ENCODE peak calls at places on chromosome 14, in nine cellular contexts. One of them, this sample, is unnamed.

GRCh38 chr14:52131640-52132320 is 62.9 kb upstream of the NID2 start:
- DNase-seq in fibroblast of mammary gland: peak
- DNase-seq in A673: peak
- DNase-seq in pancreas: peak
- DNase-seq in A549: peak
- DNase-seq in foreskin fibroblast: peak
- DNase-seq in right lobe of liver: no peak
- DNase-seq in vagina: no peak
- DNase-seq in cardiac muscle cell: peak
- DNase-seq in this sample: peak

GRCh38 chr14:54194501-54194900 is 202.3 kb upstream of the CDKN3 start:
- DNase-seq in fibroblast of mammary gland: no peak
- DNase-seq in A673: peak
- DNase-seq in pancreas: no peak
- DNase-seq in A549: no peak
- DNase-seq in foreskin fibroblast: peak
- DNase-seq in right lobe of liver: no peak
- DNase-seq in vagina: no peak
- DNase-seq in cardiac muscle cell: no peak
- DNase-seq in this sample: no peak

GRCh38 chr14:101077511-101078074 is 174.1 kb upstream of the RTL1 start:
- DNase-seq in fibroblast of mammary gland: no peak
- DNase-seq in A673: peak
- DNase-seq in pancreas: peak
- DNase-seq in A549: no peak
- DNase-seq in foreskin fibroblast: peak
- DNase-seq in right lobe of liver: no peak
- DNase-seq in vagina: no peak
- DNase-seq in cardiac muscle cell: peak
- DNase-seq in this sample: peak

GRCh38 chr14:78970677-78971076 is 800.5 kb downstream of the NRXN3 start:
- DNase-seq in fibroblast of mammary gland: no peak
- DNase-seq in A673: peak
- DNase-seq in pancreas: no peak
- DNase-seq in A549: no peak
- DNase-seq in foreskin fibroblast: no peak
- DNase-seq in right lobe of liver: no peak
- DNase-seq in vagina: no peak
- DNase-seq in cardiac muscle cell: no peak
- DNase-seq in this sample: no peak

GRCh38 chr14:32330356-32331226 is 1.5 kb downstream of the AKAP6 start:
- DNase-seq in fibroblast of mammary gland: no peak
- DNase-seq in A673: no peak
- DNase-seq in pancreas: no peak
- DNase-seq in A549: no peak
- DNase-seq in foreskin fibroblast: no peak
- DNase-seq in right lobe of liver: no peak
- DNase-seq in vagina: no peak
- DNase-seq in cardiac muscle cell: peak
- DNase-seq in this sample: no peak

GRCh38 chr14:100031506-100032281 is 33.5 kb upstream of the EVL start:
- DNase-seq in fibroblast of mammary gland: peak
- DNase-seq in A673: peak
- DNase-seq in pancreas: no peak
- DNase-seq in A549: peak
- DNase-seq in foreskin fibroblast: peak
- DNase-seq in right lobe of liver: no peak
- DNase-seq in vagina: no peak
- DNase-seq in cardiac muscle cell: no peak
- DNase-seq in this sample: peak

GRCh38 chr14:100022772-100023451 is 42.3 kb upstream of the EVL start:
- DNase-seq in fibroblast of mammary gland: peak
- DNase-seq in A673: peak
- DNase-seq in pancreas: no peak
- DNase-seq in A549: no peak
- DNase-seq in foreskin fibroblast: peak
- DNase-seq in right lobe of liver: no peak
- DNase-seq in vagina: no peak
- DNase-seq in cardiac muscle cell: no peak
- DNase-seq in this sample: peak

GRCh38 chr14:54600685-54601084 is 33.8 kb downstream of the SAMD4A start:
- DNase-seq in fibroblast of mammary gland: peak
- DNase-seq in A673: no peak
- DNase-seq in pancreas: no peak
- DNase-seq in A549: no peak
- DNase-seq in foreskin fibroblast: peak
- DNase-seq in right lobe of liver: no peak
- DNase-seq in vagina: no peak
- DNase-seq in cardiac muscle cell: no peak
- DNase-seq in this sample: peak

GRCh38 chr14:92688434-92689375 is 59.7 kb downstream of the LGMN start:
- DNase-seq in fibroblast of mammary gland: no peak
- DNase-seq in A673: no peak
- DNase-seq in pancreas: peak
- DNase-seq in A549: no peak
- DNase-seq in foreskin fibroblast: no peak
- DNase-seq in right lobe of liver: no peak
- DNase-seq in vagina: no peak
- DNase-seq in cardiac muscle cell: no peak
- DNase-seq in this sample: no peak

GRCh38 chr14:73463411-73463810 is 5.1 kb upstream of the NUMB start:
- DNase-seq in fibroblast of mammary gland: peak
- DNase-seq in A673: peak
- DNase-seq in pancreas: peak
- DNase-seq in A549: peak
- DNase-seq in foreskin fibroblast: peak
- DNase-seq in right lobe of liver: no peak
- DNase-seq in vagina: no peak
- DNase-seq in cardiac muscle cell: no peak
- DNase-seq in this sample: peak

GRCh38 chr14:94679106-94679819 is 67.1 kb downstream of the SERPINA3 start:
- DNase-seq in fibroblast of mammary gland: no peak
- DNase-seq in A673: no peak
- DNase-seq in pancreas: no peak
- DNase-seq in A549: no peak
- DNase-seq in foreskin fibroblast: no peak
- DNase-seq in right lobe of liver: no peak
- DNase-seq in vagina: peak
- DNase-seq in cardiac muscle cell: no peak
- DNase-seq in this sample: no peak

GRCh38 chr14:50607181-50607580 is 47.2 kb downstream of the ATL1 start:
- DNase-seq in fibroblast of mammary gland: peak
- DNase-seq in A673: no peak
- DNase-seq in pancreas: no peak
- DNase-seq in A549: no peak
- DNase-seq in foreskin fibroblast: peak
- DNase-seq in right lobe of liver: no peak
- DNase-seq in vagina: no peak
- DNase-seq in cardiac muscle cell: no peak
- DNase-seq in this sample: peak

GRCh38 chr14:72883963-72884362 is 9.9 kb downstream of the DPF3 start:
- DNase-seq in fibroblast of mammary gland: no peak
- DNase-seq in A673: no peak
- DNase-seq in pancreas: no peak
- DNase-seq in A549: no peak
- DNase-seq in foreskin fibroblast: peak
- DNase-seq in right lobe of liver: no peak
- DNase-seq in vagina: no peak
- DNase-seq in cardiac muscle cell: no peak
- DNase-seq in this sample: peak

GRCh38 chr14:85416771-85417170 is 113.2 kb upstream of the FLRT2 start:
- DNase-seq in fibroblast of mammary gland: peak
- DNase-seq in A673: peak
- DNase-seq in pancreas: no peak
- DNase-seq in A549: peak
- DNase-seq in foreskin fibroblast: peak
- DNase-seq in right lobe of liver: no peak
- DNase-seq in vagina: no peak
- DNase-seq in cardiac muscle cell: no peak
- DNase-seq in this sample: peak

GRCh38 chr14:74907744-74908143 is 15.3 kb downstream of the RPS6KL1 start:
- DNase-seq in fibroblast of mammary gland: no peak
- DNase-seq in A673: no peak
- DNase-seq in pancreas: no peak
- DNase-seq in A549: no peak
- DNase-seq in foreskin fibroblast: peak
- DNase-seq in right lobe of liver: no peak
- DNase-seq in vagina: no peak
- DNase-seq in cardiac muscle cell: no peak
- DNase-seq in this sample: no peak

GRCh38 chr14:67583711-67584644 is 16.1 kb downstream of the PIGH start:
- DNase-seq in fibroblast of mammary gland: peak
- DNase-seq in A673: peak
- DNase-seq in pancreas: peak
- DNase-seq in A549: peak
- DNase-seq in foreskin fibroblast: peak
- DNase-seq in right lobe of liver: no peak
- DNase-seq in vagina: no peak
- DNase-seq in cardiac muscle cell: peak
- DNase-seq in this sample: peak

GRCh38 chr14:60734465-60735242 is at the start of gene MNAT1:
- DNase-seq in fibroblast of mammary gland: peak
- DNase-seq in A673: peak
- DNase-seq in pancreas: peak
- DNase-seq in A549: peak
- DNase-seq in foreskin fibroblast: peak
- DNase-seq in right lobe of liver: peak
- DNase-seq in vagina: no peak
- DNase-seq in cardiac muscle cell: peak
- DNase-seq in this sample: peak

GRCh38 chr14:72888636-72889201 is 5.2 kb downstream of the DPF3 start:
- DNase-seq in fibroblast of mammary gland: peak
- DNase-seq in A673: no peak
- DNase-seq in pancreas: no peak
- DNase-seq in A549: no peak
- DNase-seq in foreskin fibroblast: no peak
- DNase-seq in right lobe of liver: no peak
- DNase-seq in vagina: no peak
- DNase-seq in cardiac muscle cell: no peak
- DNase-seq in this sample: no peak

GRCh38 chr14:89187501-89187900 is 229.5 kb downstream of the FOXN3 start:
- DNase-seq in fibroblast of mammary gland: no peak
- DNase-seq in A673: no peak
- DNase-seq in pancreas: no peak
- DNase-seq in A549: no peak
- DNase-seq in foreskin fibroblast: no peak
- DNase-seq in right lobe of liver: no peak
- DNase-seq in vagina: no peak
- DNase-seq in cardiac muscle cell: no peak
- DNase-seq in this sample: no peak
- H3K4me3 ChIP-seq in fibroblast of mammary gland: no peak
- H3K4me3 ChIP-seq in A673: no peak
- H3K4me3 ChIP-seq in pancreas: no peak
- H3K4me3 ChIP-seq in A549: no peak
- H3K4me3 ChIP-seq in foreskin fibroblast: no peak
- H3K4me3 ChIP-seq in right lobe of liver: no peak
- H3K4me3 ChIP-seq in vagina: no peak
- H3K4me3 ChIP-seq in cardiac muscle cell: no peak
- H3K4me3 ChIP-seq in this sample: no peak

GRCh38 chr14:58572092-58572853 is 65.5 kb upstream of the DACT1 start:
- DNase-seq in fibroblast of mammary gland: peak
- DNase-seq in A673: peak
- DNase-seq in pancreas: no peak
- DNase-seq in A549: peak
- DNase-seq in foreskin fibroblast: peak
- DNase-seq in right lobe of liver: no peak
- DNase-seq in vagina: no peak
- DNase-seq in cardiac muscle cell: peak
- DNase-seq in this sample: peak

GRCh38 chr14:58571256-58571655 is 66.5 kb upstream of the DACT1 start:
- DNase-seq in fibroblast of mammary gland: no peak
- DNase-seq in A673: no peak
- DNase-seq in pancreas: no peak
- DNase-seq in A549: no peak
- DNase-seq in foreskin fibroblast: no peak
- DNase-seq in right lobe of liver: no peak
- DNase-seq in vagina: no peak
- DNase-seq in cardiac muscle cell: no peak
- DNase-seq in this sample: no peak

DNA sequence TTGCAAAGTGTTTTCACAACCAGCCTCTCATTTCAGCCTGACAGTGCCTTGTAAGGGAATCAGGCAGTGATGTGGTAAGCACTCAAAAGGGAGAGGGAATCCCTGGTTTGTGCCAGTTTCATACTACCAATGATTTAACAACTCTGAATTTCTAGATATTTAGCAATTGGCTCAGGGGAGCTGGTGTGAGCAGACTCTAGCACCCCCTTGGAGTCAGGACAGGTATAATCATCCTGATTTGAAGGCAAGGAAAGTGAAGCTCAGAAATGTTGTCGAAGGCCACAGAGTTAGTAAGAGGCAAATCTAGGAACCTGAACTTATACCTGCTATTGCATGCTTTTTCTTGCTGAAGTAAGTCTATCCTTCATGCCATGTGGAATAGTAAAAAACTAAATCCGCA is 63.1 kb upstream of the DACT1 start:
- DNase-seq in fibroblast of mammary gland: no peak
- DNase-seq in A673: no peak
- DNase-seq in pancreas: no peak
- DNase-seq in A549: peak
- DNase-seq in foreskin fibroblast: no peak
- DNase-seq in right lobe of liver: no peak
- DNase-seq in vagina: no peak
- DNase-seq in cardiac muscle cell: peak
- DNase-seq in this sample: peak
- TF ChIP-seq CTCF in fibroblast of mammary gland: peak
- TF ChIP-seq CTCF in A673: peak
- TF ChIP-seq CTCF in pancreas: no peak
- TF ChIP-seq CTCF in A549: no peak
- TF ChIP-seq CTCF in foreskin fibroblast: peak
- TF ChIP-seq CTCF in right lobe of liver: no peak
- TF ChIP-seq CTCF in vagina: no peak
- TF ChIP-seq CTCF in cardiac muscle cell: peak
- TF ChIP-seq CTCF in this sample: peak

GRCh38 chr14:103144085-103144484 is 20.8 kb downstream of the TNFAIP2 start:
- DNase-seq in fibroblast of mammary gland: peak
- DNase-seq in A673: no peak
- DNase-seq in pancreas: no peak
- DNase-seq in A549: peak
- DNase-seq in foreskin fibroblast: peak
- DNase-seq in right lobe of liver: no peak
- DNase-seq in vagina: no peak
- DNase-seq in cardiac muscle cell: no peak
- DNase-seq in this sample: peak
- H3K4me3 ChIP-seq in fibroblast of mammary gland: no peak
- H3K4me3 ChIP-seq in A673: no peak
- H3K4me3 ChIP-seq in pancreas: no peak
- H3K4me3 ChIP-seq in A549: no peak
- H3K4me3 ChIP-seq in foreskin fibroblast: no peak
- H3K4me3 ChIP-seq in right lobe of liver: no peak
- H3K4me3 ChIP-seq in vagina: no peak
- H3K4me3 ChIP-seq in cardiac muscle cell: no peak
- H3K4me3 ChIP-seq in this sample: no peak

DNA sequence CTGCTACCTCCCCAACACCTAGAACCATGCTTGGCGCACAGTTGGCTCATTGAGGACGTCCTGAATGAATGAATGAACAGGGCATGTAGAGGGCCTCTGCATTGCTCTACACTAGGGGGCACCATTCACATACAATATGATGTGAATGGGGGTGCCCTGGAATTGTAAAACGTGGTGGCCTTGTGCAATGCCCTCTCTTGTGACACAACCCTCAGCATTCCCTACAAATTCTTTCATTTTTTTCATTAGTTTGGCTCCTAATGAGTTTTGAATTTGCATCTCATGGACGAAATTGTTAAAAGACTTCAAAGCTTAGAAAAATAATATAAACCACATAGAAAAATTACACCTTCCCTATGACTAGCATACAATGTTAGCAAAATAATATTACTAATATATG is 2.3 kb upstream of the DIO2 start:
- DNase-seq in fibroblast of mammary gland: peak
- DNase-seq in A673: peak
- DNase-seq in pancreas: peak
- DNase-seq in A549: peak
- DNase-seq in foreskin fibroblast: peak
- DNase-seq in right lobe of liver: no peak
- DNase-seq in vagina: no peak
- DNase-seq in cardiac muscle cell: peak
- DNase-seq in this sample: peak
- TF ChIP-seq CTCF in fibroblast of mammary gland: peak
- TF ChIP-seq CTCF in A673: peak
- TF ChIP-seq CTCF in pancreas: peak
- TF ChIP-seq CTCF in A549: peak
- TF ChIP-seq CTCF in foreskin fibroblast: peak
- TF ChIP-seq CTCF in right lobe of liver: peak
- TF ChIP-seq CTCF in vagina: no peak
- TF ChIP-seq CTCF in cardiac muscle cell: peak
- TF ChIP-seq CTCF in this sample: peak

This sample was measured in epithelial cell of esophagus.